ENCODE peak calls at places on chromosomes 7 and 10, in nine cellular contexts. F, T, B, Q, G, U, A, S and I are unnamed samples.

GRCh38 chr7:92685146-92686042 is 95.2 kb upstream of the FAM133B start:
- DNase-seq in F (no peak), T (no peak), B (no peak), Q (no peak), G (no peak), U (peak), A (no peak), S (no peak), I (peak)

GRCh38 chr7:99665312-99665759 is 14.5 kb downstream of the CYP3A5 start:
- DNase-seq in F (no peak), T (no peak), B (no peak), Q (no peak), G (no peak), U (peak), A (no peak), S (no peak), I (no peak)

GRCh38 chr10:132958886-132959295 is 16.5 kb upstream of the CFAP46 start:
- DNase-seq in F (no peak), T (no peak), B (no peak), Q (peak), G (no peak), U (no peak), A (no peak), S (no peak), I (no peak)

GRCh38 chr10:48456361-48456804 is 148.5 kb downstream of the ARHGAP22 start:
- DNase-seq in F (no peak), T (no peak), B (peak), Q (peak), G (no peak), U (no peak), A (no peak), S (no peak), I (no peak)

GRCh38 chr10:86730227-86730626 is 26.2 kb upstream of the BMPR1A start:
- DNase-seq in F (no peak), T (no peak), B (peak), Q (peak), G (no peak), U (no peak), A (no peak), S (peak), I (no peak)

GRCh38 chr7:151454932-151455530 is 15.1 kb upstream of the CRYGN start:
- DNase-seq in F (no peak), T (no peak), B (no peak), Q (no peak), G (no peak), U (no peak), A (no peak), S (no peak), I (no peak)

GRCh38 chr7:21469894-21470293 is 42.0 kb downstream of the SP4 start:
- DNase-seq in F (no peak), T (no peak), B (peak), Q (no peak), G (no peak), U (no peak), A (no peak), S (peak), I (no peak)

GRCh38 chr10:79397575-79398303 is 47.7 kb downstream of the ZCCHC24 start:
- DNase-seq in F (no peak), T (no peak), B (peak), Q (no peak), G (no peak), U (no peak), A (peak), S (peak), I (no peak)

GRCh38 chr10:76975131-76975530 is 662.5 kb downstream of the KCNMA1 start:
- DNase-seq in F (no peak), T (no peak), B (no peak), Q (no peak), G (no peak), U (no peak), A (no peak), S (no peak), I (no peak)

GRCh38 chr10:132200344-132201110 is 13.8 kb downstream of the DPYSL4 start:
- DNase-seq in F (no peak), T (no peak), B (no peak), Q (no peak), G (no peak), U (no peak), A (no peak), S (no peak), I (no peak)

GRCh38 chr7:90869335-90869734 is 273.2 kb downstream of the CDK14 start:
- DNase-seq in F (no peak), T (no peak), B (no peak), Q (no peak), G (no peak), U (no peak), A (no peak), S (no peak), I (no peak)

GRCh38 chr10:47260505-47261111 is 39.4 kb upstream of the GDF10 start:
- DNase-seq in F (no peak), T (no peak), B (no peak), Q (no peak), G (no peak), U (peak), A (no peak), S (no peak), I (no peak)

GRCh38 chr10:106898441-106898840 is 266.1 kb downstream of the SORCS1 start:
- DNase-seq in F (no peak), T (no peak), B (no peak), Q (no peak), G (no peak), U (no peak), A (no peak), S (no peak), I (no peak)

GRCh38 chr7:102927303-102927933 is 14.6 kb downstream of the LRRC17 start:
- DNase-seq in F (no peak), T (no peak), B (no peak), Q (no peak), G (no peak), U (no peak), A (no peak), S (no peak), I (no peak)

GRCh38 chr7:12570529-12571461 is at the start of gene SCIN:
- DNase-seq in F (no peak), T (peak), B (no peak), Q (peak), G (no peak), U (peak), A (no peak), S (no peak), I (no peak)

GRCh38 chr7:152406491-152406890 is 29.3 kb downstream of the KMT2C start:
- DNase-seq in F (no peak), T (no peak), B (no peak), Q (no peak), G (no peak), U (no peak), A (no peak), S (no peak), I (no peak)

GRCh38 chr10:77236700-77237099 is 400.9 kb downstream of the KCNMA1 start:
- DNase-seq in F (no peak), T (no peak), B (peak), Q (no peak), G (no peak), U (no peak), A (no peak), S (peak), I (no peak)

GRCh38 chr7:43431020-43431595 is 151.8 kb upstream of the STK17A start:
- DNase-seq in F (no peak), T (no peak), B (peak), Q (no peak), G (no peak), U (no peak), A (no peak), S (peak), I (no peak)

GRCh38 chr10:133257489-133258065 is 19.1 kb downstream of the ADAM8 start:
- DNase-seq in F (no peak), T (peak), B (peak), Q (peak), G (no peak), U (peak), A (no peak), S (no peak), I (no peak)

GRCh38 chr7:1412322-1413261 is 46.7 kb downstream of the MICALL2 start:
- DNase-seq in F (peak), T (peak), B (peak), Q (peak), G (no peak), U (peak), A (no peak), S (peak), I (peak)

GRCh38 chr10:103021897-103022286 is 103.8 kb downstream of the CNNM2 start:
- DNase-seq in F (no peak), T (no peak), B (peak), Q (peak), G (no peak), U (peak), A (no peak), S (peak), I (no peak)

GRCh38 chr10:69801094-69801433 is 642 bp upstream of the COL13A1 start:
- DNase-seq in F (peak), T (peak), B (peak), Q (peak), G (no peak), U (peak), A (no peak), S (peak), I (peak)

GRCh38 chr10:32377458-32378370 is 30.8 kb upstream of the EPC1 start:
- DNase-seq in F (peak), T (no peak), B (peak), Q (peak), G (no peak), U (peak), A (no peak), S (peak), I (no peak)

GRCh38 chr10:74213571-74214162 is 62.6 kb downstream of the ADK start:
- DNase-seq in F (peak), T (peak), B (peak), Q (peak), G (no peak), U (peak), A (no peak), S (peak), I (no peak)

GRCh38 chr10:87827681-87828080 is 9.7 kb upstream of the ATAD1 start:
- DNase-seq in F (no peak), T (no peak), B (no peak), Q (no peak), G (no peak), U (no peak), A (no peak), S (no peak), I (no peak)

GRCh38 chr7:74051629-74052410 is 23.8 kb downstream of the ELN start:
- DNase-seq in F (peak), T (peak), B (peak), Q (peak), G (no peak), U (peak), A (no peak), S (no peak), I (no peak)

GRCh38 chr7:6430271-6430940 is 17.3 kb downstream of the DAGLB start:
- DNase-seq in F (peak), T (no peak), B (peak), Q (no peak), G (no peak), U (peak), A (no peak), S (peak), I (no peak)
- TF ChIP-seq CTCF in F (peak), T (peak), B (peak), Q (no peak), G (no peak), U (no peak), A (peak), S (peak), I (no peak)

GRCh38 chr7:44847509-44847919 is 373 bp downstream of the H2AZ2 start:
- DNase-seq in F (peak), T (peak), B (peak), Q (peak), G (peak), U (peak), A (peak), S (peak), I (peak)
- TF ChIP-seq CTCF in F (peak), T (peak), B (peak), Q (peak), G (peak), U (peak), A (peak), S (peak), I (peak)

GRCh38 chr7:80581472-80581871 is 57.0 kb upstream of the CD36 start:
- DNase-seq in F (no peak), T (no peak), B (peak), Q (no peak), G (no peak), U (no peak), A (no peak), S (peak), I (no peak)
- TF ChIP-seq CTCF in F (no peak), T (no peak), B (no peak), Q (no peak), G (no peak), U (no peak), A (no peak), S (no peak), I (no peak)

GRCh38 chr10:101217450-101218281 is 11.6 kb downstream of the LBX1 start:
- DNase-seq in F (no peak), T (peak), B (peak), Q (peak), G (no peak), U (no peak), A (no peak), S (peak), I (no peak)
- TF ChIP-seq CTCF in F (no peak), T (no peak), B (peak), Q (no peak), G (no peak), U (no peak), A (peak), S (peak), I (no peak)

GRCh38 chr7:47721670-47722069 is 139.8 kb upstream of the TNS3 start:
- DNase-seq in F (peak), T (peak), B (no peak), Q (no peak), G (no peak), U (no peak), A (no peak), S (no peak), I (no peak)
- TF ChIP-seq CTCF in F (peak), T (peak), B (no peak), Q (no peak), G (no peak), U (no peak), A (no peak), S (no peak), I (no peak)

GRCh38 chr10:26527018-26527417 is 88.9 kb downstream of the APBB1IP start:
- DNase-seq in F (no peak), T (no peak), B (no peak), Q (no peak), G (no peak), U (peak), A (no peak), S (no peak), I (no peak)

GRCh38 chr10:26519803-26520202 is 81.7 kb downstream of the APBB1IP start:
- DNase-seq in F (no peak), T (no peak), B (no peak), Q (no peak), G (no peak), U (no peak), A (no peak), S (no peak), I (no peak)

GRCh38 chr10:26528048-26528447 is 89.9 kb downstream of the APBB1IP start:
- DNase-seq in F (no peak), T (no peak), B (no peak), Q (no peak), G (no peak), U (no peak), A (no peak), S (no peak), I (no peak)

GRCh38 chr10:26520575-26520974 is 82.4 kb downstream of the APBB1IP start:
- DNase-seq in F (no peak), T (no peak), B (no peak), Q (no peak), G (no peak), U (no peak), A (no peak), S (no peak), I (no peak)

DNA sequence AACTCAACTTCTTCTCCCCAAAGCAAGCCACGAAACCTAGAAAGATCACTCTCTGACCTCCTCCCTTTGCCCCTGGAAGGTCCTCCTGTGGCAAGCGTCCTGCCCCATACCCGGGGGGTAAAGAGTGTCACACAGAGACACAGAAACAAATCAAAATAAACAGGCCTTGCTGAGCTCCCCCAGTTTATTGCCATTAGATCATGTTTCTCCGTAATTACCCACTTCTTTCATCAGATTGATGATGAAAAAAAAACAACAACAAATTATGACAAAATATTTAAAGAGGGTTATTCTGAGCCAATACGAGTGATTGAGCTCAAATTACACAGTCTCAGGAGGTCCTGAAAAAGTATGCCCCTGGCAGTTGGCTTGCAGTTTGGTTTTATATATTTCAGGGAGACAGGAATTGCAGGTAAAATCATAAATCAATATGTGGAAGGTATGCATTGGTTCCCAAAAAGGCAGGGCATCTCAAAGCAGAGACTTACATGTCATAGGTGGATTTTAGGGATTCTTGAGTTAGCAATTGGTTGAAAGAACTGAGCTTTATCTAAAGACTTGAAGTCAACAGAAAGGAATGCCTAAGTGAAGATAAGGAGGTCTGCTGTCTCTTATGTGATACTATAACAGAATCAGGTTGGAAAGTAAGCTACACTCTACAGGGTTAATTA is 86.2 kb downstream of the APBB1IP start:
- DNase-seq in F (no peak), T (no peak), B (no peak), Q (no peak), G (no peak), U (no peak), A (no peak), S (no peak), I (no peak)
- TF ChIP-seq CTCF in F (no peak), T (no peak), B (no peak), Q (no peak), G (no peak), U (no peak), A (no peak), S (no peak), I (no peak)

DNA sequence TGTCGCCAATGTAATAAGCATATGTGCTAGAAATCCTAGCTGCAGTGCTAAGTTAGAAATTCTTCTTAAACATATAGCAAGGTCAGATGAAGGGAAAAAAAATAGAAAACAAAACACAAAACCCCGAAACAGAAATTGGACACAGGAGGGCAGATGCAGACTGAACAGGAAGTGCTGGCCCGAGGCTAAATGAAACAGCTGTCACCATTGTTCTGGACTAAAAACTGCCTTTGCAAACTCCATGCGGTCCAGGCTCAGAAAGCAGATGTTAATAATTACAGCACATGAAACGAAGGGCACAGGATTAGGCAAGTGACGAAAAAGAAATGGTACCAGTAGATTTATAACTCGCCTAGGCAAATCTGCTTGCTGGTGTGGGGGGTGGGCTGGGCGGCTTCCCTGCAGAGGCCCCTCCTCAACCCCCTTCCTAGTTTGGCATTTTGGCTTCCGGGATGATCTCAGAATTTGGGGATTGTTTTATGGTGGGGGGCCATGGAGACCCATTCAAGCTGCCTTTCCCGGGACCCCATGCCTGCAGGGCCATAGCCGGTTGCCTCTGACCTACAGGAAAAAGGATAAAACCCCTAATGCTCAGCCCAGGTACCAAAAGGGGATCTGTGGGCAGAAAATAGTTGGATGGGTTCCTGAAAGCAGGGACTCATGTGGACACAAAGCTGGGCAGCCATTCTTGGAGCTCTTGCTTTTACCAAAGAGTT is 39.2 kb upstream of the EMX2 start:
- DNase-seq in F (no peak), T (no peak), B (peak), Q (no peak), G (no peak), U (no peak), A (peak), S (no peak), I (no peak)
- TF ChIP-seq CTCF in F (no peak), T (no peak), B (no peak), Q (no peak), G (no peak), U (no peak), A (no peak), S (no peak), I (no peak)

GRCh38 chr7:110131344-110131743 is 959.6 kb upstream of the LRRN3 start:
- DNase-seq in F (no peak), T (no peak), B (no peak), Q (no peak), G (no peak), U (no peak), A (no peak), S (no peak), I (no peak)

GRCh38 chr7:110129159-110129558 is 961.8 kb upstream of the LRRN3 start:
- DNase-seq in F (no peak), T (no peak), B (no peak), Q (no peak), G (no peak), U (no peak), A (no peak), S (no peak), I (no peak)

DNA sequence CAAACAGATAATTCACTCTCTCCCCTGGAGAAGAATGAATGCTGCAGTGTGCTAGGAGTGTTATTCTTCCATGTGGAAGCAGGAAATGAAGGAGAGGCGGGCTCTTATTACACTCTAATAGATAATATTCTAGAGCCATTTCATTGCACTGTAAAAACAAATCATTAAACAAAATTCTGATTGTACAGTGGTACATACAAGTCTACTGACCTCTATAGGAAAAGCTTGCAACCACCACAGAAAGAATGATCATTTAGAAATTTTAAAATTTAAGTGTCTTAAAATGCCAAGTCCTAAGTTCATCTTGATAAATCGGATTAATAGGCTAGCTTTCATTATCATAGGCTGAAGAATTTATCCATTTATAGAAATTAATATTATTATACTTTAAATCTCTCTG is 960.3 kb upstream of the LRRN3 start:
- DNase-seq in F (no peak), T (no peak), B (peak), Q (no peak), G (no peak), U (no peak), A (no peak), S (peak), I (no peak)
- TF ChIP-seq CTCF in F (peak), T (no peak), B (peak), Q (no peak), G (no peak), U (no peak), A (no peak), S (peak), I (no peak)

GRCh38 chr10:42859256-42859655 is 76.7 kb downstream of the BMS1 start:
- DNase-seq in F (no peak), T (no peak), B (no peak), Q (no peak), G (no peak), U (no peak), A (no peak), S (no peak), I (no peak)
- TF ChIP-seq CTCF in F (no peak), T (no peak), B (no peak), Q (no peak), G (no peak), U (no peak), A (no peak), S (no peak), I (no peak)